ENCODE peak calls at places on chromosomes 6 and 20, in seven cellular contexts. One of them, this sample, is unnamed.

GRCh38 chr20:40720826-40721225 is 31.8 kb upstream of the MAFB start:
- DNase-seq in omental fat pad: no peak
- DNase-seq in HTR-8/SVneo: no peak
- DNase-seq in BE2C: no peak
- DNase-seq in lower lobe of right lung: no peak
- DNase-seq in GDM1: no peak
- DNase-seq in T-cell: no peak
- DNase-seq in this sample: no peak

GRCh38 chr20:37276494-37277252 is 12.8 kb upstream of the MANBAL start:
- DNase-seq in omental fat pad: no peak
- DNase-seq in HTR-8/SVneo: peak
- DNase-seq in BE2C: peak
- DNase-seq in lower lobe of right lung: no peak
- DNase-seq in GDM1: no peak
- DNase-seq in T-cell: no peak
- DNase-seq in this sample: peak

GRCh38 chr20:6769953-6770831 is 2.7 kb downstream of the BMP2 start:
- DNase-seq in omental fat pad: no peak
- DNase-seq in HTR-8/SVneo: no peak
- DNase-seq in BE2C: no peak
- DNase-seq in lower lobe of right lung: peak
- DNase-seq in GDM1: no peak
- DNase-seq in T-cell: no peak
- DNase-seq in this sample: peak

GRCh38 chr6:162258647-162259046 is 468.9 kb downstream of the PRKN start:
- DNase-seq in omental fat pad: no peak
- DNase-seq in HTR-8/SVneo: no peak
- DNase-seq in BE2C: no peak
- DNase-seq in lower lobe of right lung: no peak
- DNase-seq in GDM1: no peak
- DNase-seq in T-cell: no peak
- DNase-seq in this sample: no peak

GRCh38 chr6:166586424-166587156 is at the start of gene RAMACL:
- DNase-seq in omental fat pad: no peak
- DNase-seq in HTR-8/SVneo: no peak
- DNase-seq in BE2C: peak
- DNase-seq in lower lobe of right lung: no peak
- DNase-seq in GDM1: no peak
- DNase-seq in T-cell: peak
- DNase-seq in this sample: no peak

GRCh38 chr6:139308936-139309603 is 17.3 kb upstream of the TXLNB start:
- DNase-seq in omental fat pad: no peak
- DNase-seq in HTR-8/SVneo: no peak
- DNase-seq in BE2C: no peak
- DNase-seq in lower lobe of right lung: no peak
- DNase-seq in GDM1: no peak
- DNase-seq in T-cell: no peak
- DNase-seq in this sample: peak

GRCh38 chr20:62266340-62266739 is 28.0 kb downstream of the OSBPL2 start:
- DNase-seq in omental fat pad: no peak
- DNase-seq in HTR-8/SVneo: no peak
- DNase-seq in BE2C: no peak
- DNase-seq in lower lobe of right lung: no peak
- DNase-seq in GDM1: no peak
- DNase-seq in T-cell: no peak
- DNase-seq in this sample: peak

GRCh38 chr6:44176130-44176934 is 17.7 kb downstream of the CAPN11 start:
- DNase-seq in omental fat pad: no peak
- DNase-seq in HTR-8/SVneo: no peak
- DNase-seq in BE2C: no peak
- DNase-seq in lower lobe of right lung: peak
- DNase-seq in GDM1: peak
- DNase-seq in T-cell: no peak
- DNase-seq in this sample: no peak

GRCh38 chr6:26401987-26402658 is at the start of gene BTN3A1:
- DNase-seq in omental fat pad: peak
- DNase-seq in HTR-8/SVneo: peak
- DNase-seq in BE2C: peak
- DNase-seq in lower lobe of right lung: peak
- DNase-seq in GDM1: peak
- DNase-seq in T-cell: peak
- DNase-seq in this sample: peak

GRCh38 chr6:159042003-159042823 is 2.6 kb downstream of the TAGAP start:
- DNase-seq in omental fat pad: no peak
- DNase-seq in HTR-8/SVneo: peak
- DNase-seq in BE2C: peak
- DNase-seq in lower lobe of right lung: no peak
- DNase-seq in GDM1: peak
- DNase-seq in T-cell: peak
- DNase-seq in this sample: peak

GRCh38 chr6:127182501-127182900 is 64.0 kb downstream of the RSPO3 start:
- DNase-seq in omental fat pad: no peak
- DNase-seq in HTR-8/SVneo: no peak
- DNase-seq in BE2C: no peak
- DNase-seq in lower lobe of right lung: no peak
- DNase-seq in GDM1: no peak
- DNase-seq in T-cell: no peak
- DNase-seq in this sample: peak

GRCh38 chr20:48723308-48724264 is 104.2 kb downstream of the PREX1 start:
- DNase-seq in omental fat pad: no peak
- DNase-seq in HTR-8/SVneo: no peak
- DNase-seq in BE2C: no peak
- DNase-seq in lower lobe of right lung: peak
- DNase-seq in GDM1: no peak
- DNase-seq in T-cell: no peak
- DNase-seq in this sample: no peak

GRCh38 chr6:10048370-10049297 is 366.2 kb downstream of the TFAP2A start:
- DNase-seq in omental fat pad: no peak
- DNase-seq in HTR-8/SVneo: no peak
- DNase-seq in BE2C: no peak
- DNase-seq in lower lobe of right lung: no peak
- DNase-seq in GDM1: no peak
- DNase-seq in T-cell: no peak
- DNase-seq in this sample: peak

GRCh38 chr6:20243288-20243687 is 31.0 kb upstream of the MBOAT1 start:
- DNase-seq in omental fat pad: no peak
- DNase-seq in HTR-8/SVneo: no peak
- DNase-seq in BE2C: no peak
- DNase-seq in lower lobe of right lung: no peak
- DNase-seq in GDM1: no peak
- DNase-seq in T-cell: no peak
- DNase-seq in this sample: no peak

GRCh38 chr20:38345643-38346042 is 639 bp upstream of the LBP start:
- DNase-seq in omental fat pad: no peak
- DNase-seq in HTR-8/SVneo: no peak
- DNase-seq in BE2C: no peak
- DNase-seq in lower lobe of right lung: no peak
- DNase-seq in GDM1: no peak
- DNase-seq in T-cell: no peak
- DNase-seq in this sample: no peak

GRCh38 chr20:5947276-5947675 is 3.1 kb downstream of the TRMT6 start:
- DNase-seq in omental fat pad: no peak
- DNase-seq in HTR-8/SVneo: no peak
- DNase-seq in BE2C: no peak
- DNase-seq in lower lobe of right lung: peak
- DNase-seq in GDM1: no peak
- DNase-seq in T-cell: no peak
- DNase-seq in this sample: no peak

GRCh38 chr20:49595346-49595745 is 27.4 kb upstream of the PTGIS start:
- DNase-seq in omental fat pad: no peak
- DNase-seq in HTR-8/SVneo: no peak
- DNase-seq in BE2C: no peak
- DNase-seq in lower lobe of right lung: no peak
- DNase-seq in GDM1: no peak
- DNase-seq in T-cell: no peak
- DNase-seq in this sample: no peak

GRCh38 chr6:34912715-34913464 is 23.8 kb downstream of the ANKS1A start:
- DNase-seq in omental fat pad: no peak
- DNase-seq in HTR-8/SVneo: no peak
- DNase-seq in BE2C: no peak
- DNase-seq in lower lobe of right lung: no peak
- DNase-seq in GDM1: peak
- DNase-seq in T-cell: no peak
- DNase-seq in this sample: peak

GRCh38 chr6:50850860-50851259 is 32.2 kb downstream of the TFAP2B start:
- DNase-seq in omental fat pad: no peak
- DNase-seq in HTR-8/SVneo: no peak
- DNase-seq in BE2C: no peak
- DNase-seq in lower lobe of right lung: no peak
- DNase-seq in GDM1: no peak
- DNase-seq in T-cell: no peak
- DNase-seq in this sample: no peak

GRCh38 chr20:16945619-16946018 is 197.5 kb downstream of the OTOR start:
- DNase-seq in omental fat pad: no peak
- DNase-seq in HTR-8/SVneo: no peak
- DNase-seq in BE2C: no peak
- DNase-seq in lower lobe of right lung: no peak
- DNase-seq in GDM1: no peak
- DNase-seq in T-cell: no peak
- DNase-seq in this sample: no peak

GRCh38 chr6:56875961-56876360 is 78.9 kb upstream of the BEND6 start:
- DNase-seq in omental fat pad: no peak
- DNase-seq in HTR-8/SVneo: no peak
- DNase-seq in BE2C: no peak
- DNase-seq in lower lobe of right lung: no peak
- DNase-seq in GDM1: no peak
- DNase-seq in T-cell: no peak
- DNase-seq in this sample: peak

GRCh38 chr20:11585752-11586352 is 331.8 kb upstream of the BTBD3 start:
- DNase-seq in omental fat pad: no peak
- DNase-seq in HTR-8/SVneo: peak
- DNase-seq in BE2C: no peak
- DNase-seq in lower lobe of right lung: no peak
- DNase-seq in GDM1: no peak
- DNase-seq in T-cell: no peak
- DNase-seq in this sample: peak

GRCh38 chr20:57264151-57264792 is 2.2 kb downstream of the BMP7 start:
- DNase-seq in omental fat pad: no peak
- DNase-seq in HTR-8/SVneo: no peak
- DNase-seq in BE2C: no peak
- DNase-seq in lower lobe of right lung: no peak
- DNase-seq in GDM1: no peak
- DNase-seq in T-cell: no peak
- DNase-seq in this sample: no peak

GRCh38 chr20:50240092-50240491 is 49.5 kb downstream of the CEBPB start:
- DNase-seq in omental fat pad: no peak
- DNase-seq in HTR-8/SVneo: no peak
- DNase-seq in BE2C: no peak
- DNase-seq in lower lobe of right lung: no peak
- DNase-seq in GDM1: no peak
- DNase-seq in T-cell: no peak
- DNase-seq in this sample: no peak

This sample was measured in EH.